ENCODE peak calls at places on chromosomes 16 and 17, in five cellular contexts. U, V, R, Q and M are unnamed samples.

GRCh38 chr17:9021158-9021984 is at the start of gene NTN1:
- DNase-seq in U (peak), V (no peak), R (peak), Q (peak), M (no peak)

GRCh38 chr16:30065943-30066881 is 652 bp downstream of the ALDOA start:
- DNase-seq in U (peak), V (no peak), R (no peak), Q (no peak), M (no peak)

GRCh38 chr17:142102-142661 is 4.8 kb downstream of the SCGB1C2 start:
- DNase-seq in U (no peak), V (no peak), R (peak), Q (peak), M (no peak)

GRCh38 chr16:50457423-50457822 is 88.6 kb upstream of the BRD7 start:
- DNase-seq in U (no peak), V (no peak), R (no peak), Q (no peak), M (no peak)

GRCh38 chr16:5442986-5443385 is 345.4 kb upstream of the EEF2KMT start:
- DNase-seq in U (no peak), V (no peak), R (no peak), Q (no peak), M (no peak)

GRCh38 chr16:11963706-11964105 is 1.3 kb upstream of the TNFRSF17 start:
- DNase-seq in U (no peak), V (no peak), R (no peak), Q (no peak), M (no peak)

GRCh38 chr17:930258-930657 is 49.3 kb downstream of the NXN start:
- DNase-seq in U (no peak), V (no peak), R (no peak), Q (no peak), M (no peak)

GRCh38 chr16:78434401-78434800 is 334.9 kb downstream of the WWOX start:
- DNase-seq in U (no peak), V (no peak), R (no peak), Q (no peak), M (no peak)

GRCh38 chr16:27434141-27435051 is 32.4 kb downstream of the IL21R start:
- DNase-seq in U (no peak), V (no peak), R (peak), Q (peak), M (no peak)